ENCODE peak calls at places on chromosome X, in six cellular contexts. One of them, this sample, is unnamed.

GRCh38 chrX:12997898-12998687 is 23.2 kb downstream of the TMSB4X start:
- DNase-seq in lower lobe of right lung: no peak
- DNase-seq in stimulated activated CD8-positive, alpha-beta memory T cell treated with anti-CD3 and anti-CD28 coated beads, Interleukin-15, amount 100 ng/mL, for 24 hours: no peak
- DNase-seq in astrocyte: no peak
- DNase-seq in T-helper 17 cell: no peak
- DNase-seq in substantia nigra: peak; percentile 5
- DNase-seq in this sample: no peak

GRCh38 chrX:153881281-153881680 is 4.7 kb downstream of the L1CAM start:
- DNase-seq in lower lobe of right lung: no peak
- DNase-seq in stimulated activated CD8-positive, alpha-beta memory T cell treated with anti-CD3 and anti-CD28 coated beads, Interleukin-15, amount 100 ng/mL, for 24 hours: no peak
- DNase-seq in astrocyte: no peak
- DNase-seq in T-helper 17 cell: no peak
- DNase-seq in substantia nigra: no peak
- DNase-seq in this sample: no peak

GRCh38 chrX:57918750-57919436 is 8.6 kb upstream of the ZXDA start:
- DNase-seq in lower lobe of right lung: peak; percentile 45
- DNase-seq in stimulated activated CD8-positive, alpha-beta memory T cell treated with anti-CD3 and anti-CD28 coated beads, Interleukin-15, amount 100 ng/mL, for 24 hours: no peak
- DNase-seq in astrocyte: no peak
- DNase-seq in T-helper 17 cell: peak; percentile 31
- DNase-seq in substantia nigra: no peak
- DNase-seq in this sample: peak; percentile 8

GRCh38 chrX:135543924-135544323 is 23.5 kb downstream of the INTS6L start:
- DNase-seq in lower lobe of right lung: no peak
- DNase-seq in stimulated activated CD8-positive, alpha-beta memory T cell treated with anti-CD3 and anti-CD28 coated beads, Interleukin-15, amount 100 ng/mL, for 24 hours: no peak
- DNase-seq in astrocyte: no peak
- DNase-seq in T-helper 17 cell: no peak
- DNase-seq in substantia nigra: no peak
- DNase-seq in this sample: peak; percentile 40

GRCh38 chrX:19670854-19671620 is 155.7 kb upstream of the MAP3K15 start:
- DNase-seq in lower lobe of right lung: no peak
- DNase-seq in stimulated activated CD8-positive, alpha-beta memory T cell treated with anti-CD3 and anti-CD28 coated beads, Interleukin-15, amount 100 ng/mL, for 24 hours: no peak
- DNase-seq in astrocyte: peak; percentile 77
- DNase-seq in T-helper 17 cell: no peak
- DNase-seq in substantia nigra: peak; percentile 1
- DNase-seq in this sample: peak; percentile 9

GRCh38 chrX:1300449-1300848 is 31.8 kb downstream of the CSF2RA start:
- DNase-seq in lower lobe of right lung: no peak
- DNase-seq in stimulated activated CD8-positive, alpha-beta memory T cell treated with anti-CD3 and anti-CD28 coated beads, Interleukin-15, amount 100 ng/mL, for 24 hours: no peak
- DNase-seq in astrocyte: no peak
- DNase-seq in T-helper 17 cell: no peak
- DNase-seq in substantia nigra: no peak
- DNase-seq in this sample: peak; percentile 34

GRCh38 chrX:33336783-33337182 is 125.4 kb upstream of the DMD start:
- DNase-seq in lower lobe of right lung: no peak
- DNase-seq in stimulated activated CD8-positive, alpha-beta memory T cell treated with anti-CD3 and anti-CD28 coated beads, Interleukin-15, amount 100 ng/mL, for 24 hours: no peak
- DNase-seq in astrocyte: no peak
- DNase-seq in T-helper 17 cell: no peak
- DNase-seq in substantia nigra: no peak
- DNase-seq in this sample: no peak

GRCh38 chrX:135974279-135974856 is 580 bp upstream of the MMGT1 start:
- DNase-seq in lower lobe of right lung: peak; percentile 74
- DNase-seq in stimulated activated CD8-positive, alpha-beta memory T cell treated with anti-CD3 and anti-CD28 coated beads, Interleukin-15, amount 100 ng/mL, for 24 hours: no peak
- DNase-seq in astrocyte: peak; percentile 22
- DNase-seq in T-helper 17 cell: peak; percentile 29
- DNase-seq in substantia nigra: peak; percentile 79
- DNase-seq in this sample: peak; percentile 68

GRCh38 chrX:40402771-40403533 is 177.8 kb upstream of the ATP6AP2 start:
- DNase-seq in lower lobe of right lung: no peak
- DNase-seq in stimulated activated CD8-positive, alpha-beta memory T cell treated with anti-CD3 and anti-CD28 coated beads, Interleukin-15, amount 100 ng/mL, for 24 hours: no peak
- DNase-seq in astrocyte: peak; percentile 37
- DNase-seq in T-helper 17 cell: no peak
- DNase-seq in substantia nigra: no peak
- DNase-seq in this sample: no peak

GRCh38 chrX:16836371-16836770 is 33.8 kb downstream of the RBBP7 start:
- DNase-seq in lower lobe of right lung: peak; percentile 44
- DNase-seq in stimulated activated CD8-positive, alpha-beta memory T cell treated with anti-CD3 and anti-CD28 coated beads, Interleukin-15, amount 100 ng/mL, for 24 hours: no peak
- DNase-seq in astrocyte: peak; percentile 17
- DNase-seq in T-helper 17 cell: no peak
- DNase-seq in substantia nigra: no peak
- DNase-seq in this sample: peak; percentile 46

GRCh38 chrX:103779156-103779555 is 2.5 kb downstream of the PLP1 start:
- DNase-seq in lower lobe of right lung: no peak
- DNase-seq in stimulated activated CD8-positive, alpha-beta memory T cell treated with anti-CD3 and anti-CD28 coated beads, Interleukin-15, amount 100 ng/mL, for 24 hours: no peak
- DNase-seq in astrocyte: peak; percentile 20
- DNase-seq in T-helper 17 cell: no peak
- DNase-seq in substantia nigra: no peak
- DNase-seq in this sample: no peak

GRCh38 chrX:151899622-151900021 is 13.1 kb upstream of the MAGEA4 start:
- DNase-seq in lower lobe of right lung: no peak
- DNase-seq in stimulated activated CD8-positive, alpha-beta memory T cell treated with anti-CD3 and anti-CD28 coated beads, Interleukin-15, amount 100 ng/mL, for 24 hours: no peak
- DNase-seq in astrocyte: peak; percentile 37
- DNase-seq in T-helper 17 cell: no peak
- DNase-seq in substantia nigra: no peak
- DNase-seq in this sample: no peak

GRCh38 chrX:67545772-67546495 is 2.1 kb downstream of the AR start:
- DNase-seq in lower lobe of right lung: peak; percentile 48
- DNase-seq in stimulated activated CD8-positive, alpha-beta memory T cell treated with anti-CD3 and anti-CD28 coated beads, Interleukin-15, amount 100 ng/mL, for 24 hours: no peak
- DNase-seq in astrocyte: no peak
- DNase-seq in T-helper 17 cell: no peak
- DNase-seq in substantia nigra: peak; percentile 1
- DNase-seq in this sample: peak; percentile 28

GRCh38 chrX:139905041-139905440 is 27.8 kb downstream of the ATP11C start:
- DNase-seq in lower lobe of right lung: no peak
- DNase-seq in stimulated activated CD8-positive, alpha-beta memory T cell treated with anti-CD3 and anti-CD28 coated beads, Interleukin-15, amount 100 ng/mL, for 24 hours: no peak
- DNase-seq in astrocyte: peak; percentile 18
- DNase-seq in T-helper 17 cell: no peak
- DNase-seq in substantia nigra: no peak
- DNase-seq in this sample: no peak

GRCh38 chrX:104391905-104392304 is 137.2 kb upstream of the ESX1 start:
- DNase-seq in lower lobe of right lung: no peak
- DNase-seq in stimulated activated CD8-positive, alpha-beta memory T cell treated with anti-CD3 and anti-CD28 coated beads, Interleukin-15, amount 100 ng/mL, for 24 hours: no peak
- DNase-seq in astrocyte: no peak
- DNase-seq in T-helper 17 cell: no peak
- DNase-seq in substantia nigra: no peak
- DNase-seq in this sample: no peak

GRCh38 chrX:13487731-13488505 is 81.5 kb upstream of the EGFL6 start:
- DNase-seq in lower lobe of right lung: no peak
- DNase-seq in stimulated activated CD8-positive, alpha-beta memory T cell treated with anti-CD3 and anti-CD28 coated beads, Interleukin-15, amount 100 ng/mL, for 24 hours: no peak
- DNase-seq in astrocyte: peak; percentile 87
- DNase-seq in T-helper 17 cell: peak; percentile 24
- DNase-seq in substantia nigra: no peak
- DNase-seq in this sample: peak; percentile 9

GRCh38 chrX:355329-356050 is 31.2 kb downstream of the PPP2R3B start:
- DNase-seq in lower lobe of right lung: no peak
- DNase-seq in stimulated activated CD8-positive, alpha-beta memory T cell treated with anti-CD3 and anti-CD28 coated beads, Interleukin-15, amount 100 ng/mL, for 24 hours: no peak
- DNase-seq in astrocyte: no peak
- DNase-seq in T-helper 17 cell: no peak
- DNase-seq in substantia nigra: no peak
- DNase-seq in this sample: no peak

GRCh38 chrX:142244568-142244967 is 39.5 kb upstream of the MAGEC2 start:
- DNase-seq in lower lobe of right lung: no peak
- DNase-seq in stimulated activated CD8-positive, alpha-beta memory T cell treated with anti-CD3 and anti-CD28 coated beads, Interleukin-15, amount 100 ng/mL, for 24 hours: no peak
- DNase-seq in astrocyte: no peak
- DNase-seq in T-helper 17 cell: no peak
- DNase-seq in substantia nigra: no peak
- DNase-seq in this sample: no peak

GRCh38 chrX:38754102-38754790 is 47.0 kb upstream of the MID1IP1 start:
- DNase-seq in lower lobe of right lung: no peak
- DNase-seq in stimulated activated CD8-positive, alpha-beta memory T cell treated with anti-CD3 and anti-CD28 coated beads, Interleukin-15, amount 100 ng/mL, for 24 hours: no peak
- DNase-seq in astrocyte: peak; percentile 23
- DNase-seq in T-helper 17 cell: peak; percentile 14
- DNase-seq in substantia nigra: no peak
- DNase-seq in this sample: peak; percentile 12

GRCh38 chrX:49155900-49156837 is 6.4 kb upstream of the MAGIX start:
- DNase-seq in lower lobe of right lung: peak; percentile 93
- DNase-seq in stimulated activated CD8-positive, alpha-beta memory T cell treated with anti-CD3 and anti-CD28 coated beads, Interleukin-15, amount 100 ng/mL, for 24 hours: peak; percentile 62
- DNase-seq in astrocyte: peak; percentile 79
- DNase-seq in T-helper 17 cell: peak; percentile 75
- DNase-seq in substantia nigra: peak; percentile 56
- DNase-seq in this sample: peak; percentile 82

GRCh38 chrX:108165349-108166111 is 74.0 kb downstream of the ATG4A start:
- DNase-seq in lower lobe of right lung: no peak
- DNase-seq in stimulated activated CD8-positive, alpha-beta memory T cell treated with anti-CD3 and anti-CD28 coated beads, Interleukin-15, amount 100 ng/mL, for 24 hours: no peak
- DNase-seq in astrocyte: peak; percentile 21
- DNase-seq in T-helper 17 cell: no peak
- DNase-seq in substantia nigra: no peak
- DNase-seq in this sample: peak; percentile 19

GRCh38 chrX:47743504-47743903 is 84.5 kb upstream of the UXT start:
- DNase-seq in lower lobe of right lung: no peak
- DNase-seq in stimulated activated CD8-positive, alpha-beta memory T cell treated with anti-CD3 and anti-CD28 coated beads, Interleukin-15, amount 100 ng/mL, for 24 hours: no peak
- DNase-seq in astrocyte: peak; percentile 20
- DNase-seq in T-helper 17 cell: no peak
- DNase-seq in substantia nigra: no peak
- DNase-seq in this sample: no peak

GRCh38 chrX:136779346-136779781 is 1.4 kb downstream of the ARHGEF6 start:
- DNase-seq in lower lobe of right lung: no peak
- DNase-seq in stimulated activated CD8-positive, alpha-beta memory T cell treated with anti-CD3 and anti-CD28 coated beads, Interleukin-15, amount 100 ng/mL, for 24 hours: no peak
- DNase-seq in astrocyte: no peak
- DNase-seq in T-helper 17 cell: no peak
- DNase-seq in substantia nigra: no peak
- DNase-seq in this sample: no peak

GRCh38 chrX:71976753-71977152 is 66.1 kb downstream of the NHSL2 start:
- DNase-seq in lower lobe of right lung: no peak
- DNase-seq in stimulated activated CD8-positive, alpha-beta memory T cell treated with anti-CD3 and anti-CD28 coated beads, Interleukin-15, amount 100 ng/mL, for 24 hours: no peak
- DNase-seq in astrocyte: no peak
- DNase-seq in T-helper 17 cell: no peak
- DNase-seq in substantia nigra: no peak
- DNase-seq in this sample: no peak

GRCh38 chrX:140799216-140799615 is 89.7 kb downstream of the LINC00632 start:
- DNase-seq in lower lobe of right lung: no peak
- DNase-seq in stimulated activated CD8-positive, alpha-beta memory T cell treated with anti-CD3 and anti-CD28 coated beads, Interleukin-15, amount 100 ng/mL, for 24 hours: no peak
- DNase-seq in astrocyte: no peak
- DNase-seq in T-helper 17 cell: no peak
- DNase-seq in substantia nigra: no peak
- DNase-seq in this sample: no peak

GRCh38 chrX:38803609-38804480 is 2.6 kb downstream of the MID1IP1 start:
- DNase-seq in lower lobe of right lung: peak; percentile 91
- DNase-seq in stimulated activated CD8-positive, alpha-beta memory T cell treated with anti-CD3 and anti-CD28 coated beads, Interleukin-15, amount 100 ng/mL, for 24 hours: no peak
- DNase-seq in astrocyte: peak; percentile 32
- DNase-seq in T-helper 17 cell: peak; percentile 38
- DNase-seq in substantia nigra: peak; percentile 70
- DNase-seq in this sample: peak; percentile 88

GRCh38 chrX:11151799-11152591 is 40.9 kb downstream of the HCCS start:
- DNase-seq in lower lobe of right lung: no peak
- DNase-seq in stimulated activated CD8-positive, alpha-beta memory T cell treated with anti-CD3 and anti-CD28 coated beads, Interleukin-15, amount 100 ng/mL, for 24 hours: no peak
- DNase-seq in astrocyte: no peak
- DNase-seq in T-helper 17 cell: no peak
- DNase-seq in substantia nigra: no peak
- DNase-seq in this sample: no peak

GRCh38 chrX:143121471-143121870 is 95.7 kb downstream of the SPANXN4 start:
- DNase-seq in lower lobe of right lung: no peak
- DNase-seq in stimulated activated CD8-positive, alpha-beta memory T cell treated with anti-CD3 and anti-CD28 coated beads, Interleukin-15, amount 100 ng/mL, for 24 hours: no peak
- DNase-seq in astrocyte: no peak
- DNase-seq in T-helper 17 cell: no peak
- DNase-seq in substantia nigra: no peak
- DNase-seq in this sample: no peak

GRCh38 chrX:136438192-136438591 is 49.6 kb upstream of the BRS3 start:
- DNase-seq in lower lobe of right lung: no peak
- DNase-seq in stimulated activated CD8-positive, alpha-beta memory T cell treated with anti-CD3 and anti-CD28 coated beads, Interleukin-15, amount 100 ng/mL, for 24 hours: no peak
- DNase-seq in astrocyte: no peak
- DNase-seq in T-helper 17 cell: no peak
- DNase-seq in substantia nigra: no peak
- DNase-seq in this sample: no peak

GRCh38 chrX:115639481-115639880 is 78.5 kb downstream of the PLS3 start:
- DNase-seq in lower lobe of right lung: no peak
- DNase-seq in stimulated activated CD8-positive, alpha-beta memory T cell treated with anti-CD3 and anti-CD28 coated beads, Interleukin-15, amount 100 ng/mL, for 24 hours: no peak
- DNase-seq in astrocyte: peak; percentile 26
- DNase-seq in T-helper 17 cell: no peak
- DNase-seq in substantia nigra: no peak
- DNase-seq in this sample: no peak

GRCh38 chrX:13341491-13342101 is 21.7 kb upstream of the ATXN3L start:
- DNase-seq in lower lobe of right lung: no peak
- DNase-seq in stimulated activated CD8-positive, alpha-beta memory T cell treated with anti-CD3 and anti-CD28 coated beads, Interleukin-15, amount 100 ng/mL, for 24 hours: no peak
- DNase-seq in astrocyte: peak; percentile 48
- DNase-seq in T-helper 17 cell: no peak
- DNase-seq in substantia nigra: no peak
- DNase-seq in this sample: no peak

GRCh38 chrX:50973199-50973598 is 62.7 kb downstream of the BMP15 start:
- DNase-seq in lower lobe of right lung: no peak
- DNase-seq in stimulated activated CD8-positive, alpha-beta memory T cell treated with anti-CD3 and anti-CD28 coated beads, Interleukin-15, amount 100 ng/mL, for 24 hours: no peak
- DNase-seq in astrocyte: no peak
- DNase-seq in T-helper 17 cell: no peak
- DNase-seq in substantia nigra: no peak
- DNase-seq in this sample: no peak

GRCh38 chrX:145533534-145533933 is 284.1 kb upstream of the SLITRK2 start:
- DNase-seq in lower lobe of right lung: no peak
- DNase-seq in stimulated activated CD8-positive, alpha-beta memory T cell treated with anti-CD3 and anti-CD28 coated beads, Interleukin-15, amount 100 ng/mL, for 24 hours: no peak
- DNase-seq in astrocyte: no peak
- DNase-seq in T-helper 17 cell: no peak
- DNase-seq in substantia nigra: no peak
- DNase-seq in this sample: no peak

GRCh38 chrX:150088042-150088441 is 149.8 kb upstream of the EOLA2 start:
- DNase-seq in lower lobe of right lung: no peak
- DNase-seq in stimulated activated CD8-positive, alpha-beta memory T cell treated with anti-CD3 and anti-CD28 coated beads, Interleukin-15, amount 100 ng/mL, for 24 hours: no peak
- DNase-seq in astrocyte: no peak
- DNase-seq in T-helper 17 cell: no peak
- DNase-seq in substantia nigra: no peak
- DNase-seq in this sample: no peak

GRCh38 chrX:128816919-128817318 is 706.4 kb downstream of the SMARCA1 start:
- DNase-seq in lower lobe of right lung: no peak
- DNase-seq in stimulated activated CD8-positive, alpha-beta memory T cell treated with anti-CD3 and anti-CD28 coated beads, Interleukin-15, amount 100 ng/mL, for 24 hours: no peak
- DNase-seq in astrocyte: no peak
- DNase-seq in T-helper 17 cell: no peak
- DNase-seq in substantia nigra: no peak
- DNase-seq in this sample: peak; percentile 9

GRCh38 chrX:72080150-72080549 is 51.6 kb downstream of the RTL5 start:
- DNase-seq in lower lobe of right lung: no peak
- DNase-seq in stimulated activated CD8-positive, alpha-beta memory T cell treated with anti-CD3 and anti-CD28 coated beads, Interleukin-15, amount 100 ng/mL, for 24 hours: no peak
- DNase-seq in astrocyte: no peak
- DNase-seq in T-helper 17 cell: no peak
- DNase-seq in substantia nigra: no peak
- DNase-seq in this sample: no peak

This sample was measured in WTC11.